ENCODE peak calls at places on chromosomes 3 and 15, in seven cellular contexts. W is H54, A is NB4, O is transverse colon, F is Peyer's patch, H is IMR-90, E is upper lobe of left lung. P is an unnamed sample.

GRCh38 chr3:137438561-137438960 is 325.6 kb upstream of the SOX14 start:
- DNase-seq in W (no peak), A (no peak), O (no peak), F (no peak), H (no peak), E (no peak), P (no peak)

GRCh38 chr3:196968233-196969000 is at the start of gene PIGZ:
- DNase-seq in W (peak), A (peak), O (peak), F (no peak), H (no peak), E (peak), P (peak)

GRCh38 chr15:31265090-31265870 is 61.4 kb upstream of the KLF13 start:
- DNase-seq in W (no peak), A (peak), O (peak), F (peak), H (no peak), E (peak), P (no peak)

GRCh38 chr3:177237206-177237605 is 39.9 kb upstream of the TBL1XR1 start:
- DNase-seq in W (no peak), A (no peak), O (peak), F (no peak), H (no peak), E (no peak), P (no peak)

GRCh38 chr3:183309276-183309675 is 56.2 kb downstream of the B3GNT5 start:
- DNase-seq in W (no peak), A (no peak), O (peak), F (no peak), H (no peak), E (no peak), P (no peak)

GRCh38 chr3:188082040-188082439 is 71.9 kb upstream of the LPP start:
- DNase-seq in W (no peak), A (no peak), O (no peak), F (no peak), H (peak), E (no peak), P (no peak)

GRCh38 chr3:51340989-51341636 is 44.0 kb upstream of the MANF start:
- DNase-seq in W (no peak), A (no peak), O (no peak), F (no peak), H (peak), E (no peak), P (no peak)

GRCh38 chr15:52780172-52780980 is 9.8 kb downstream of the ONECUT1 start:
- DNase-seq in W (peak), A (peak), O (peak), F (peak), H (peak), E (no peak), P (no peak)

GRCh38 chr3:159892171-159892791 is 96.4 kb upstream of the IL12A start:
- DNase-seq in W (no peak), A (no peak), O (no peak), F (no peak), H (no peak), E (peak), P (no peak)

GRCh38 chr15:28098766-28099554 is at the start of gene OCA2:
- DNase-seq in W (no peak), A (peak), O (peak), F (peak), H (peak), E (peak), P (no peak)

GRCh38 chr3:151282921-151283320 is 4.6 kb upstream of the P2RY14 start:
- DNase-seq in W (peak), A (peak), O (no peak), F (no peak), H (peak), E (no peak), P (peak)

GRCh38 chr15:89459271-89460038 is 36.9 kb downstream of the RHCG start:
- DNase-seq in W (no peak), A (no peak), O (no peak), F (no peak), H (no peak), E (no peak), P (no peak)

GRCh38 chr15:39610665-39611064 is 29.8 kb downstream of the THBS1 start:
- DNase-seq in W (no peak), A (no peak), O (no peak), F (no peak), H (no peak), E (no peak), P (no peak)

GRCh38 chr3:23203651-23204111 is 554 bp downstream of the UBE2E2 start:
- DNase-seq in W (peak), A (peak), O (peak), F (no peak), H (peak), E (peak), P (peak)

GRCh38 chr3:151421956-151422355 is 37.4 kb upstream of the P2RY12 start:
- DNase-seq in W (no peak), A (peak), O (no peak), F (no peak), H (no peak), E (no peak), P (no peak)

GRCh38 chr3:42906085-42906904 is at the start of gene ZNF662:
- DNase-seq in W (no peak), A (no peak), O (peak), F (no peak), H (no peak), E (peak), P (no peak)

GRCh38 chr3:140816372-140816771 is 125.3 kb upstream of the SLC25A36 start:
- DNase-seq in W (no peak), A (peak), O (no peak), F (no peak), H (no peak), E (no peak), P (no peak)

GRCh38 chr15:65286704-65287514 is at the start of gene PARP16:
- DNase-seq in W (peak), A (peak), O (peak), F (peak), H (peak), E (peak), P (peak)

GRCh38 chr15:74245342-74245931 is 9.3 kb downstream of the CCDC33 start:
- DNase-seq in W (no peak), A (no peak), O (no peak), F (no peak), H (no peak), E (no peak), P (no peak)

GRCh38 chr3:62363275-62363674 is 10.1 kb downstream of the FEZF2 start:
- DNase-seq in W (no peak), A (no peak), O (no peak), F (no peak), H (no peak), E (no peak), P (no peak)

GRCh38 chr3:8937064-8938020 is 25.9 kb downstream of the RAD18 start:
- DNase-seq in W (peak), A (no peak), O (no peak), F (no peak), H (peak), E (no peak), P (no peak)

GRCh38 chr3:106097817-106098410 is 229.1 kb upstream of the CBLB start:
- DNase-seq in W (no peak), A (no peak), O (no peak), F (no peak), H (peak), E (no peak), P (no peak)

GRCh38 chr3:26064297-26064696 is 274.4 kb downstream of the OXSM start:
- DNase-seq in W (no peak), A (no peak), O (no peak), F (no peak), H (no peak), E (no peak), P (no peak)

GRCh38 chr3:15217011-15217671 is 11.1 kb downstream of the CAPN7 start:
- DNase-seq in W (no peak), A (no peak), O (no peak), F (no peak), H (no peak), E (no peak), P (no peak)

GRCh38 chr3:147113293-147114045 is 292.9 kb downstream of the ZIC4 start:
- DNase-seq in W (no peak), A (no peak), O (no peak), F (no peak), H (peak), E (no peak), P (no peak)

GRCh38 chr3:137163241-137163916 is 205.6 kb downstream of the IL20RB start:
- DNase-seq in W (no peak), A (no peak), O (no peak), F (no peak), H (no peak), E (no peak), P (no peak)

GRCh38 chr3:101941253-101942039 is 92.1 kb downstream of the NFKBIZ start:
- DNase-seq in W (no peak), A (no peak), O (no peak), F (no peak), H (peak), E (no peak), P (no peak)

GRCh38 chr3:76685858-76686257 is 354.0 kb upstream of the ROBO2 start:
- DNase-seq in W (no peak), A (no peak), O (no peak), F (no peak), H (no peak), E (no peak), P (no peak)

GRCh38 chr15:80778621-80778963 is 578 bp upstream of the CEMIP start:
- DNase-seq in W (no peak), A (no peak), O (no peak), F (no peak), H (no peak), E (no peak), P (no peak)

GRCh38 chr3:111639316-111639715 is 44.2 kb upstream of the ZBED2 start:
- DNase-seq in W (no peak), A (no peak), O (no peak), F (no peak), H (no peak), E (no peak), P (no peak)

GRCh38 chr3:187352581-187353575 is 15.3 kb upstream of the RTP4 start:
- DNase-seq in W (no peak), A (no peak), O (peak), F (no peak), H (peak), E (no peak), P (no peak)

GRCh38 chr15:99704444-99704838 is 28.8 kb downstream of the LYSMD4 start:
- DNase-seq in W (no peak), A (peak), O (no peak), F (no peak), H (peak), E (no peak), P (no peak)

GRCh38 chr15:74320358-74321247 is 46.8 kb downstream of the CYP11A1 start:
- DNase-seq in W (no peak), A (peak), O (peak), F (peak), H (peak), E (no peak), P (peak)

GRCh38 chr3:49421890-49422378 is 339 bp downstream of the AMT start:
- DNase-seq in W (no peak), A (no peak), O (no peak), F (no peak), H (no peak), E (no peak), P (no peak)

GRCh38 chr3:24495334-24495994 is 814 bp upstream of the THRB start:
- DNase-seq in W (no peak), A (no peak), O (peak), F (peak), H (no peak), E (peak), P (peak)

GRCh38 chr3:24492971-24493551 is 1.6 kb downstream of the THRB start:
- DNase-seq in W (no peak), A (no peak), O (no peak), F (no peak), H (no peak), E (no peak), P (no peak)

GRCh38 chr3:24493951-24494615 is 567 bp downstream of the THRB start:
- DNase-seq in W (no peak), A (no peak), O (peak), F (peak), H (no peak), E (peak), P (peak)

GRCh38 chr3:24496529-24497482 is 2.2 kb upstream of the THRB start:
- DNase-seq in W (peak), A (peak), O (peak), F (peak), H (peak), E (peak), P (no peak)

DNA sequence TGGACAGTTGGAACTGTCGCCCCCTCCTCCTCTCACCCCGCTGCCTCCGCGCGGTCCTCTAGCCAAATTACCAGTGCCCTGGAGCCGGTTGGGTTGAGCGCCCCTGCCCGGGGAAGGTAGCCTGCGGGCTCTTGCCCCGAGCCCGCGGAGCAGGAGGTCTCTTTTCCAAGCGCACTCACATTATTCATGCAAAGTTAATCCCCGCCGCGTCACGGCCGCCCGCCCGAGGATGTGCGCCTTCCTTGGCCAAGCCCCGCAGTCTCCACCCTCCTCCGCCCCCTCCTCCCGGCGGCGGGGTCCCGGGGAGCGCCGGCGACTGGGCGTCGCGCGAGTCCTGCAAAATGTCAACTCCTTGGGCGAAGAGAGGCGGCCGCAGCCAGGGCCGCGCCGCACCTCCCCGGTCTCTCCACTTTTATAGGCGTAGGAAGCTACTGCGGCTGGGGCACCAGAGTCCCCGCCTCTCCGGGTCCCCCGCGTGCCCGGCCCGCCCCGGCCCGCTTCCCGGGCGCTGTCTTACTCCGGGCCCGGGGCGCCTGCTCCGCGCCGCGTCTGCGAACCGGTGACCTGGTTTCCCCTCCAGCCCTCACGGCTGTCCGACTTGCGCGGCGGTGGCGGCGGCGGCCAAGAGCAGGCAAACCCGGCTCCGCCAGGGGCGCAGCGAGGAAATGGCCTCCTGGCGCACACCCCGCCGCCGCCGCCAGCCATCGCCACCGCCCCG is at the start of gene THRB:
- DNase-seq in W (no peak), A (no peak), O (peak), F (peak), H (no peak), E (peak), P (peak)
- TF ChIP-seq POLR2A in W (no peak), A (no peak), O (peak), F (peak), H (no peak), E (no peak), P (no peak)

GRCh38 chr15:56883088-56883487 is 35.4 kb upstream of the TCF12 start:
- DNase-seq in W (no peak), A (no peak), O (no peak), F (no peak), H (no peak), E (no peak), P (no peak)

GRCh38 chr15:56887782-56888127 is 30.7 kb upstream of the TCF12 start:
- DNase-seq in W (no peak), A (no peak), O (no peak), F (no peak), H (no peak), E (no peak), P (no peak)

GRCh38 chr15:56890038-56890437 is 28.4 kb upstream of the TCF12 start:
- DNase-seq in W (no peak), A (no peak), O (no peak), F (no peak), H (no peak), E (no peak), P (no peak)

GRCh38 chr15:56886450-56886856 is 32.0 kb upstream of the TCF12 start:
- DNase-seq in W (no peak), A (peak), O (no peak), F (peak), H (peak), E (no peak), P (no peak)

DNA sequence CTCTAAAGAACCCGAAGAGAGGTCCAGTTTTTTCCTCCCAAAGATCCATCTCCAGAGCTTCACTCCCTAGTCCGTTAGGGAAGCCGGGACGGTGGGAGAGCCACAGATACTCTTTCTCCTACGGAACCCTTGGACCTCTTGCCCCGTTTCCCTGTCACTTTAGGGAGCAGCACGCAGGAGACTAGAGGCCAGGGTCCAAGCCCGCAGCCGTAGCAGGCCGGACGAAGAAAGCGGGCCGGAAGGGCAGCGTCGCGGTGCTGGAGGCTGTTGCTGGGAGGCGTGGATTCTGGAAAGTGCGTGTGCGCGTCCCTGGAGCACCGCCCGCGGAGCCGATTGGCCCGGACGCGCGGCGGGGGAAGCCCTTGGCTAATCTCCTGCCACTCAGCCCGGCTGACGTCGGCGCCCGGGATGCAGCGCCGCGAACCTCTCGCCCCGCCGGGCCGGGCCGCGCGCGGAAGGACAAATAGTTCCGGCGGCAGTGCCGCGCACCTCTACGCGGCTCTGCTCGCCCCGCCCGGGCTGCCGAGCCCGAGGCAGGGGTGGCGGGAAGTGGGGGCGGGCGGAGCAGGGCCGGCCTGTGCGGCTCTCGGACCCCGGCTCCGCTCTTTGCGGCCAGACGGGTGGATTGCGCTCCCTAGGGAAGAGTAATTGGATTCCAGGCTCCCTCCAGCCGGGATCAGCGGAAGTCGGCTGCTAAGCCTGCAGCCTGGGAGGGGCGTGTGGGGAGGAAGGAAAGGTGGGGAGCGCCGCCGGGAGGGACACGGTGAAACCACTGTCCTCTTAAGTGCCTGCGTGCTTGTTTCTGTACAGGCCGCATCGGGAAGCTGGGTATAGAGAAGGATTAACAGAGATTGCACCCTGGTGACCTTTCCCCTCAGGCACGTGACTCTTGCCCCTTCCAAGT is 31.3 kb upstream of the TCF12 start:
- DNase-seq in W (peak), A (peak), O (peak), F (peak), H (peak), E (peak), P (peak)
- TF ChIP-seq POLR2A in W (peak), A (peak), O (peak), F (peak), H (peak), E (no peak), P (peak)

GRCh38 chr3:184713521-184713920 is 1.7 kb upstream of the MAGEF1 start:
- DNase-seq in W (no peak), A (no peak), O (no peak), F (no peak), H (no peak), E (no peak), P (no peak)

GRCh38 chr3:184710870-184711365 is 946 bp downstream of the MAGEF1 start:
- DNase-seq in W (no peak), A (no peak), O (peak), F (peak), H (no peak), E (peak), P (peak)

GRCh38 chr3:184712579-184713355 is 903 bp upstream of the MAGEF1 start:
- DNase-seq in W (no peak), A (no peak), O (no peak), F (no peak), H (no peak), E (no peak), P (no peak)

GRCh38 chr3:184712248-184712559 is 340 bp upstream of the MAGEF1 start:
- DNase-seq in W (no peak), A (no peak), O (no peak), F (no peak), H (no peak), E (no peak), P (no peak)

DNA sequence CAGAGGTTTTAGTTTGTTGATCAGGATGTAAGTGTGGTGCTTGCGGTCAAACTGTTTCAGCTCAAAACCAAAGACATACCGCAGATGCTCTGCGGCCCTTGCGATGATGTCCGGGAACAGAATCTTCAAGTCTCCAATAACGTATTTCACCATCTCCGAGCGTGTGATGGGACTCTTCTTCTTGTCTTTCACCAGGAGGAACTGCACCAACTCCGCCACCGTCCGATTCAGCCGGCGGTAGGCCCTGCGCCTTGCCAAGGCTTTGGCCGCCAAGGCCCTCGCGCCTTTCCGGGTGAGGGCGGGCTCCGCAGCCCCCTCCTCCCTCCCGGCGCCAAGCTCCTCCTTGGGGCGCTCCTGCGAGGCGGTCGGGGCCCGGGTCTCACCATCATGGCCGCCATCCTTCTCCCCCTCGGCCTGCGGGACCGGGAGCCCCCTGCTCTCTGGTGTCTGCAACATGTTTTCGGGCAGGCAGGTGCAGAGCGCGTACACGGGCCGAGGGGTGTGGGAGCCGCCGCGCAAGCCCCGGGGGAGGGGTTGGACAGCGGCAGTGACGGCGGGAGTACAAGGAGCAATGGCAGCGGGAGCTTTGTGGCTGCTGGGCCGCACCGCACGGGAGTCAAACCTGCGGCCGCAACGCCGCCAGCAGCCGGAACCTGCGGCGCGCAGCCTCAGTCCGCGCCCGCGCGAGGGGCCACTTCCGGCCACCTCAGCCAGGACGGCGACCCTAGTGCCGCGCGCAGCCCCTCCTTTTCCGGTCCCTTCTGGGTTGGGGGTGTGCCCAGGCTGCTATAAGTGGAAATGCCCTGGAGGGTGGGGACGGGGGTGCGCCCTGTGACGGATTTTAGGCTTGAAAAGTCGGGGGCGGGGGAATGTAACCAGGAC is at the start of gene MAGEF1:
- DNase-seq in W (peak), A (peak), O (peak), F (peak), H (peak), E (peak), P (peak)
- TF ChIP-seq POLR2A in W (peak), A (peak), O (peak), F (peak), H (peak), E (no peak), P (peak)

GRCh38 chr3:170809021-170809974 is 60.7 kb downstream of the RPL22L1 start:
- DNase-seq in W (no peak), A (peak), O (peak), F (no peak), H (peak), E (no peak), P (no peak)

GRCh38 chr3:170811515-170811914 is 58.5 kb downstream of the RPL22L1 start:
- DNase-seq in W (no peak), A (no peak), O (no peak), F (no peak), H (peak), E (no peak), P (no peak)

GRCh38 chr3:170811928-170812591 is 57.9 kb downstream of the RPL22L1 start:
- DNase-seq in W (peak), A (peak), O (peak), F (peak), H (peak), E (peak), P (peak)

GRCh38 chr3:170808041-170808440 is 62.0 kb downstream of the RPL22L1 start:
- DNase-seq in W (no peak), A (no peak), O (no peak), F (no peak), H (no peak), E (no peak), P (no peak)

GRCh38 chr3:170809975-170810357 is 60.0 kb downstream of the RPL22L1 start:
- DNase-seq in W (no peak), A (peak), O (no peak), F (no peak), H (peak), E (no peak), P (no peak)
- TF ChIP-seq POLR2A in W (no peak), A (no peak), O (no peak), F (no peak), H (no peak), E (no peak), P (no peak)